ENCODE peak calls at places on chromosomes 12 and 14, in five cellular contexts. O is iPS DF 19.7; M is HTR-8/SVneo; X is activated CD8-positive, alpha-beta T cell treated with anti-CD3 and anti-CD28 coated beads for 36 hours; W is GM03348. Z is an unnamed sample.

GRCh38 chr12:57031228-57031670 is 14.9 kb upstream of the TAC3 start:
- DNase-seq in W (no peak), O (no peak), M (peak), X (peak), Z (no peak)

GRCh38 chr14:99181804-99182520 is 90.0 kb downstream of the BCL11B start:
- DNase-seq in M (no peak), O (no peak), X (no peak), W (no peak), Z (no peak)

GRCh38 chr12:109131522-109132050 is 15.2 kb downstream of the ACACB start:
- DNase-seq in W (no peak), M (no peak), O (no peak), X (no peak), Z (no peak)

GRCh38 chr12:106586803-106587684 is 4.2 kb downstream of the RFX4 start:
- DNase-seq in M (no peak), W (peak), X (no peak), O (no peak), Z (no peak)

GRCh38 chr12:113955109-113955970 is 10.8 kb downstream of the RBM19 start:
- DNase-seq in W (no peak), O (peak), M (peak), X (no peak), Z (no peak)

GRCh38 chr14:59140441-59140840 is 48.0 kb upstream of the DAAM1 start:
- DNase-seq in O (no peak), M (no peak), W (no peak), X (no peak), Z (no peak)

GRCh38 chr12:53252349-53252916 is 15.7 kb upstream of the ESPL1 start:
- DNase-seq in W (peak), O (no peak), X (no peak), M (no peak), Z (no peak)

GRCh38 chr14:88264116-88264515 is 59.0 kb downstream of the KCNK10 start:
- DNase-seq in X (no peak), M (no peak), O (no peak), W (no peak), Z (no peak)

GRCh38 chr12:74021937-74022336 is 515.7 kb upstream of the ATXN7L3B start:
- DNase-seq in W (no peak), X (peak), M (peak), O (peak), Z (no peak)

GRCh38 chr14:59333668-59334067 is 131.5 kb downstream of the GPR135 start:
- DNase-seq in O (no peak), X (no peak), M (peak), W (peak), Z (no peak)

GRCh38 chr12:71710276-71711125 is 24.6 kb downstream of the TMEM19 start:
- DNase-seq in O (no peak), W (peak), X (no peak), M (peak), Z (peak)